ENCODE peak calls at places on chromosome 12, in six cellular contexts. One of them, this sample, is unnamed.

GRCh38 chr12:52259850-52260249 is 14.6 kb upstream of the KRT86 start:
- DNase-seq in upper lobe of left lung: no peak
- DNase-seq in vagina: no peak
- DNase-seq in IMR-90: no peak
- DNase-seq in PC-9: no peak
- DNase-seq in pancreas: no peak
- DNase-seq in this sample: peak; percentile 66

GRCh38 chr12:78562358-78563205 is 302.0 kb upstream of the SYT1 start:
- DNase-seq in upper lobe of left lung: no peak
- DNase-seq in vagina: no peak
- DNase-seq in IMR-90: peak; percentile 2
- DNase-seq in PC-9: no peak
- DNase-seq in pancreas: no peak
- DNase-seq in this sample: peak; percentile 32

GRCh38 chr12:41772478-41772877 is 372.2 kb downstream of the GXYLT1 start:
- DNase-seq in upper lobe of left lung: no peak
- DNase-seq in vagina: no peak
- DNase-seq in IMR-90: no peak
- DNase-seq in PC-9: no peak
- DNase-seq in pancreas: no peak
- DNase-seq in this sample: no peak

GRCh38 chr12:98955284-98955683 is 310.2 kb downstream of the APAF1 start:
- DNase-seq in upper lobe of left lung: no peak
- DNase-seq in vagina: no peak
- DNase-seq in IMR-90: peak; percentile 2
- DNase-seq in PC-9: no peak
- DNase-seq in pancreas: no peak
- DNase-seq in this sample: no peak

GRCh38 chr12:54139030-54139429 is 49.8 kb downstream of the SMUG1 start:
- DNase-seq in upper lobe of left lung: no peak
- DNase-seq in vagina: no peak
- DNase-seq in IMR-90: no peak
- DNase-seq in PC-9: no peak
- DNase-seq in pancreas: no peak
- DNase-seq in this sample: no peak

GRCh38 chr12:19643635-19644034 is 204.3 kb downstream of the AEBP2 start:
- DNase-seq in upper lobe of left lung: no peak
- DNase-seq in vagina: no peak
- DNase-seq in IMR-90: peak; percentile 68
- DNase-seq in PC-9: peak; percentile 11
- DNase-seq in pancreas: no peak
- DNase-seq in this sample: peak; percentile 78

GRCh38 chr12:68109444-68110217 is 49.9 kb downstream of the IFNG start:
- DNase-seq in upper lobe of left lung: no peak
- DNase-seq in vagina: no peak
- DNase-seq in IMR-90: no peak
- DNase-seq in PC-9: no peak
- DNase-seq in pancreas: no peak
- DNase-seq in this sample: no peak

GRCh38 chr12:21879312-21879711 is 61.9 kb downstream of the ABCC9 start:
- DNase-seq in upper lobe of left lung: no peak
- DNase-seq in vagina: no peak
- DNase-seq in IMR-90: no peak
- DNase-seq in PC-9: no peak
- DNase-seq in pancreas: no peak
- DNase-seq in this sample: no peak

GRCh38 chr12:127594351-127594970 is 672.5 kb upstream of the TMEM132C start:
- DNase-seq in upper lobe of left lung: no peak
- DNase-seq in vagina: no peak
- DNase-seq in IMR-90: no peak
- DNase-seq in PC-9: no peak
- DNase-seq in pancreas: no peak
- DNase-seq in this sample: no peak

GRCh38 chr12:25213338-25213737 is 18.3 kb downstream of the ETFRF1 start:
- DNase-seq in upper lobe of left lung: no peak
- DNase-seq in vagina: no peak
- DNase-seq in IMR-90: no peak
- DNase-seq in PC-9: no peak
- DNase-seq in pancreas: no peak
- DNase-seq in this sample: no peak

GRCh38 chr12:109814600-109814999 is 18.6 kb downstream of the TRPV4 start:
- DNase-seq in upper lobe of left lung: no peak
- DNase-seq in vagina: no peak
- DNase-seq in IMR-90: no peak
- DNase-seq in PC-9: no peak
- DNase-seq in pancreas: no peak
- DNase-seq in this sample: no peak

GRCh38 chr12:125549836-125550235 is 484.6 kb downstream of the AACS start:
- DNase-seq in upper lobe of left lung: no peak
- DNase-seq in vagina: no peak
- DNase-seq in IMR-90: no peak
- DNase-seq in PC-9: no peak
- DNase-seq in pancreas: no peak
- DNase-seq in this sample: no peak

GRCh38 chr12:28440209-28440608 is 250.0 kb downstream of the CCDC91 start:
- DNase-seq in upper lobe of left lung: no peak
- DNase-seq in vagina: no peak
- DNase-seq in IMR-90: no peak
- DNase-seq in PC-9: no peak
- DNase-seq in pancreas: no peak
- DNase-seq in this sample: no peak

GRCh38 chr12:92452763-92453162 is 250.0 kb upstream of the PLEKHG7 start:
- DNase-seq in upper lobe of left lung: no peak
- DNase-seq in vagina: no peak
- DNase-seq in IMR-90: no peak
- DNase-seq in PC-9: no peak
- DNase-seq in pancreas: no peak
- DNase-seq in this sample: no peak

GRCh38 chr12:8698830-8699330 is 1.1 kb downstream of the RIMKLB start:
- DNase-seq in upper lobe of left lung: no peak
- DNase-seq in vagina: no peak
- DNase-seq in IMR-90: peak; percentile 47
- DNase-seq in PC-9: no peak
- DNase-seq in pancreas: no peak
- DNase-seq in this sample: peak; percentile 73

GRCh38 chr12:122421263-122421814 is 1.1 kb downstream of the CLIP1 start:
- DNase-seq in upper lobe of left lung: no peak
- DNase-seq in vagina: no peak
- DNase-seq in IMR-90: peak; percentile 47
- DNase-seq in PC-9: peak; percentile 56
- DNase-seq in pancreas: peak; percentile 60
- DNase-seq in this sample: peak; percentile 73

GRCh38 chr12:65779091-65779642 is 45.1 kb upstream of the HMGA2 start:
- DNase-seq in upper lobe of left lung: no peak
- DNase-seq in vagina: no peak
- DNase-seq in IMR-90: peak; percentile 61
- DNase-seq in PC-9: no peak
- DNase-seq in pancreas: no peak
- DNase-seq in this sample: peak; percentile 4

GRCh38 chr12:47268501-47269459 is 189.0 kb upstream of the AMIGO2 start:
- DNase-seq in upper lobe of left lung: peak; percentile 48
- DNase-seq in vagina: no peak
- DNase-seq in IMR-90: peak; percentile 23
- DNase-seq in PC-9: no peak
- DNase-seq in pancreas: no peak
- DNase-seq in this sample: no peak

GRCh38 chr12:79414252-79414651 is 276.5 kb downstream of the PAWR start:
- DNase-seq in upper lobe of left lung: no peak
- DNase-seq in vagina: no peak
- DNase-seq in IMR-90: no peak
- DNase-seq in PC-9: peak; percentile 25
- DNase-seq in pancreas: no peak
- DNase-seq in this sample: no peak

GRCh38 chr12:81863406-81863805 is 104.3 kb upstream of the PPFIA2 start:
- DNase-seq in upper lobe of left lung: no peak
- DNase-seq in vagina: no peak
- DNase-seq in IMR-90: no peak
- DNase-seq in PC-9: no peak
- DNase-seq in pancreas: no peak
- DNase-seq in this sample: no peak

GRCh38 chr12:4032906-4033628 is 159.9 kb upstream of the PARP11 start:
- DNase-seq in upper lobe of left lung: no peak
- DNase-seq in vagina: no peak
- DNase-seq in IMR-90: peak; percentile 32
- DNase-seq in PC-9: no peak
- DNase-seq in pancreas: no peak
- DNase-seq in this sample: peak; percentile 40

GRCh38 chr12:116934908-116935698 is 24.4 kb downstream of the FBXW8 start:
- DNase-seq in upper lobe of left lung: no peak
- DNase-seq in vagina: no peak
- DNase-seq in IMR-90: no peak
- DNase-seq in PC-9: no peak
- DNase-seq in pancreas: no peak
- DNase-seq in this sample: no peak
- H3K4me1 ChIP-seq in upper lobe of left lung: no peaks in the 10 kb centered on the region
- H3K4me1 ChIP-seq in vagina: peaks cover 34% of the 10 kb centered on the region
- H3K4me1 ChIP-seq in IMR-90: no peaks in the 10 kb centered on the region
- H3K4me1 ChIP-seq in PC-9: peaks cover 12% of the 10 kb centered on the region
- H3K4me1 ChIP-seq in pancreas: peaks cover 14% of the 10 kb centered on the region
- H3K4me1 ChIP-seq in this sample: peaks cover 7% of the 10 kb centered on the region

DNA sequence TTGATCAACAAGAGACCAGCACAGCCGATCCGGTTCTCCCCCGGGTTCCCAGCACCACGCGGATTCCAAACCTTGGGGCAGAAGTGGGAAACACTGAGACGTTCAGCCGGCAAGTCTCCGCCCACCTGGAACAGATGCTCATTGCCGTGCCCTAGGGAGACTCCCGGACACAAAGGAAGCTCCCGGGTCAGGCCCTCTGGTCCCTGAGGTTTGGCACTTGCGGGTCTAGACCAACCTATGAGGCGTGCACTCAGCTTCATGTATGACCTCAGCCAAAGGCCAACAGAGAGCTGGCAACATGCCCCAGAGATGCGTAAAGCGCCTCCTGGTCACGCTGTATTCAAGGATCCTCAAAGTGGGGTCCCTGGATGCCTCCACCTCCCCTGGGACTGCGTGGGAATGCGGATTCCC is 2.5 kb downstream of the RIMBP2 start:
- DNase-seq in upper lobe of left lung: no peak
- DNase-seq in vagina: no peak
- DNase-seq in IMR-90: no peak
- DNase-seq in PC-9: no peak
- DNase-seq in pancreas: no peak
- DNase-seq in this sample: no peak
- H3K4me3 ChIP-seq in upper lobe of left lung: no peak overlapping the region
- H3K4me3 ChIP-seq in vagina: peak overlapping the region; percentile 49
- H3K4me3 ChIP-seq in IMR-90: no peak overlapping the region
- H3K4me3 ChIP-seq in PC-9: no peak overlapping the region
- H3K4me3 ChIP-seq in pancreas: no peak overlapping the region
- H3K4me3 ChIP-seq in this sample: no peak overlapping the region

GRCh38 chr12:57837779-57838562 is 8.6 kb downstream of the CTDSP2 start:
- DNase-seq in upper lobe of left lung: no peak
- DNase-seq in vagina: no peak
- DNase-seq in IMR-90: peak; percentile 78
- DNase-seq in PC-9: no peak
- DNase-seq in pancreas: no peak
- DNase-seq in this sample: peak; percentile 64

GRCh38 chr12:57838594-57839302 is 7.8 kb downstream of the CTDSP2 start:
- DNase-seq in upper lobe of left lung: no peak
- DNase-seq in vagina: no peak
- DNase-seq in IMR-90: peak; percentile 39
- DNase-seq in PC-9: no peak
- DNase-seq in pancreas: no peak
- DNase-seq in this sample: no peak

GRCh38 chr12:57841445-57841844 is 5.1 kb downstream of the CTDSP2 start:
- DNase-seq in upper lobe of left lung: no peak
- DNase-seq in vagina: no peak
- DNase-seq in IMR-90: no peak
- DNase-seq in PC-9: no peak
- DNase-seq in pancreas: no peak
- DNase-seq in this sample: no peak

GRCh38 chr12:57840701-57841100 is 5.8 kb downstream of the CTDSP2 start:
- DNase-seq in upper lobe of left lung: no peak
- DNase-seq in vagina: no peak
- DNase-seq in IMR-90: peak; percentile 50
- DNase-seq in PC-9: no peak
- DNase-seq in pancreas: no peak
- DNase-seq in this sample: peak; percentile 54

GRCh38 chr12:57839996-57840395 is 6.5 kb downstream of the CTDSP2 start:
- DNase-seq in upper lobe of left lung: no peak
- DNase-seq in vagina: no peak
- DNase-seq in IMR-90: no peak
- DNase-seq in PC-9: no peak
- DNase-seq in pancreas: peak; percentile 62
- DNase-seq in this sample: no peak
- H3K4me1 ChIP-seq in upper lobe of left lung: peaks cover 95% of the 10 kb centered on the region
- H3K4me1 ChIP-seq in vagina: peaks cover 97% of the 10 kb centered on the region
- H3K4me1 ChIP-seq in IMR-90: peaks cover 56% of the 10 kb centered on the region
- H3K4me1 ChIP-seq in PC-9: peaks cover 15% of the 10 kb centered on the region
- H3K4me1 ChIP-seq in pancreas: peaks cover 76% of the 10 kb centered on the region
- H3K4me1 ChIP-seq in this sample: peaks cover 91% of the 10 kb centered on the region

DNA sequence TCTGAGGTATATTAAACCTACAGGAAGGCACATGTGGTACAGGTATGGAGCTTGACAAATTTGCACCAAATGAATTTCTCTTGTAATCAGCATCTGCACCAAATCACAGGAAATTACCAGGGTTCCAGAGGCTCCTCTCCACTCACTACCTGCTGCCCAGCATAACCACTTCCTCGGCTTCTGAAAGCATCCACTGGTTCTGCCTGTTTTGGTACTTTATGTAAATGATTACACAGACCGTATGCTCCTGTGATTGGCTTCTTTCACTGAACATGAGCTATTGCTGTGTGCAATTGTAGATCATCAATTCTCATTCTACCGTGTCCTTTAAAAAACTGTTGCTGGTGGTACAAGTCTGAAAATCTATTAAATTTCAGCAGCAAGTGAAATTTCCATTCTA is 522.1 kb downstream of the TMEM132D start:
- DNase-seq in upper lobe of left lung: no peak
- DNase-seq in vagina: no peak
- DNase-seq in IMR-90: no peak
- DNase-seq in PC-9: no peak
- DNase-seq in pancreas: no peak
- DNase-seq in this sample: no peak
- H3K4me3 ChIP-seq in upper lobe of left lung: no peak overlapping the region
- H3K4me3 ChIP-seq in vagina: no peak overlapping the region
- H3K4me3 ChIP-seq in IMR-90: no peak overlapping the region
- H3K4me3 ChIP-seq in PC-9: no peak overlapping the region
- H3K4me3 ChIP-seq in pancreas: no peak overlapping the region
- H3K4me3 ChIP-seq in this sample: no peak overlapping the region

DNA sequence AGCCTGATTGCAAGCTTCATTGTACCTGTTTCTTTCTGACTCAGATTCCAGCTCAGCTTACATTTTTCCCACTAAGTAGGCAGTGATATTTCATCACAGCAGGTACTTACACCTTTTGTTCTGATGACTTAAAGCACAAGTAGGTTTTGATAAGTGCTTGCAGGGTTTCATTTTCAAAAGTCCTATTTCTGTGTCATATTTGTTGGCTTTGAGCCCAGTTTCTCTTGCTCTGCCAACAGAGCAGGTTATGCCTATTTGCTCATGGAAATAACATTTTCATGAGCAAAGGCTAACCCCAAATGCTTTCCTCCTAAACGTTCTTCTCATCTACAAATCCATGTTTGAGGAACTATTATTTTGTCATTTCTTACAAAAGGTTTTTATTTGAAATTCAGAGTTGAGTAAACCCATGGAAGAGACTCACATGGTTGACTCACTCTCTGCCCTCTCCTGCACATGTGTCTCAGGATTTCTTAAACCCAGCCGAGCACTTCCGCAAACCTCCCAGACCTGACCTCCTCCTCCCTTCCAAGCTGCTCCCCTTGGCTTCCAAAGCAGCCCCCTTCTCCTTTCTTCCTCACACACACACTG is 12.3 kb upstream of the LTA4H start:
- DNase-seq in upper lobe of left lung: no peak
- DNase-seq in vagina: no peak
- DNase-seq in IMR-90: peak; percentile 72
- DNase-seq in PC-9: peak; percentile 37
- DNase-seq in pancreas: no peak
- DNase-seq in this sample: peak; percentile 69
- H3K4me1 ChIP-seq in upper lobe of left lung: peaks cover 46% of the 10 kb centered on the region
- H3K4me1 ChIP-seq in vagina: no peaks in the 10 kb centered on the region
- H3K4me1 ChIP-seq in IMR-90: peaks cover 7% of the 10 kb centered on the region
- H3K4me1 ChIP-seq in PC-9: peaks cover 69% of the 10 kb centered on the region
- H3K4me1 ChIP-seq in pancreas: peaks cover 21% of the 10 kb centered on the region
- H3K4me1 ChIP-seq in this sample: peaks cover 28% of the 10 kb centered on the region

This sample was measured in adipocyte.